ENCODE peak calls at places on chromosomes 3 and 15, in ten cellular contexts. I is AG09319, X is mucosa of descending colon, A is H9, O is progenitor cell of endocrine pancreas, P is PC-9, V is A549, R is mesothelial cell of epicardium, T is body of pancreas, C is GM20000. W is an unnamed sample.

GRCh38 chr15:40251455-40252140 is 12.7 kb downstream of the PAK6 start:
- DNase-seq in I (no peak), X (no peak), A (no peak), O (no peak), P (no peak), V (no peak), R (no peak), T (no peak), C (no peak), W (no peak)

GRCh38 chr3:54167999-54168398 is 45.6 kb downstream of the CACNA2D3 start:
- DNase-seq in I (no peak), X (no peak), A (no peak), O (no peak), P (no peak), V (no peak), R (no peak), T (no peak), C (no peak), W (no peak)

GRCh38 chr3:174710622-174711021 is 148.5 kb upstream of the NAALADL2 start:
- DNase-seq in I (no peak), X (no peak), A (no peak), O (no peak), P (no peak), V (no peak), R (no peak), T (no peak), C (no peak), W (peak; percentile 4)

GRCh38 chr3:192303235-192303634 is 424.1 kb downstream of the FGF12 start:
- DNase-seq in I (no peak), X (no peak), A (no peak), O (no peak), P (no peak), V (no peak), R (no peak), T (no peak), C (no peak), W (no peak)

GRCh38 chr15:76116138-76116885 is 56.5 kb downstream of the TMEM266 start:
- DNase-seq in I (no peak), X (no peak), A (peak; percentile 78), O (no peak), P (no peak), V (no peak), R (no peak), T (no peak), C (no peak), W (no peak)

GRCh38 chr3:160010578-160010977 is 21.9 kb downstream of the IL12A start:
- DNase-seq in I (no peak), X (no peak), A (no peak), O (no peak), P (no peak), V (no peak), R (no peak), T (no peak), C (peak; percentile 53), W (no peak)

GRCh38 chr3:63940389-63940757 is 28.2 kb upstream of the SCAANT1 start:
- DNase-seq in I (peak; percentile 28), X (no peak), A (no peak), O (no peak), P (peak; percentile 75), V (no peak), R (no peak), T (no peak), C (no peak), W (peak; percentile 50)

GRCh38 chr3:128242818-128243601 is 89.7 kb downstream of the EEFSEC start:
- DNase-seq in I (no peak), X (peak; percentile 46), A (no peak), O (no peak), P (no peak), V (no peak), R (no peak), T (peak; percentile 25), C (no peak), W (no peak)

GRCh38 chr3:127455541-127456450 is 134.7 kb downstream of the TPRA1 start:
- DNase-seq in I (no peak), X (peak; percentile 78), A (peak; percentile 90), O (peak; percentile 86), P (no peak), V (peak; percentile 79), R (peak; percentile 93), T (peak; percentile 70), C (peak; percentile 93), W (no peak)

GRCh38 chr3:112093180-112093522 is 7.0 kb downstream of the C3orf52 start:
- DNase-seq in I (no peak), X (no peak), A (no peak), O (no peak), P (no peak), V (no peak), R (no peak), T (no peak), C (no peak), W (no peak)

GRCh38 chr3:15791525-15791924 is 6.3 kb downstream of the ANKRD28 start:
- DNase-seq in I (no peak), X (no peak), A (no peak), O (no peak), P (no peak), V (no peak), R (no peak), T (no peak), C (no peak), W (no peak)

GRCh38 chr3:49656541-49657112 is 17.5 kb upstream of the APEH start:
- DNase-seq in I (no peak), X (no peak), A (no peak), O (no peak), P (no peak), V (no peak), R (no peak), T (no peak), C (no peak), W (no peak)
- TF ChIP-seq CTCF in I (peak; percentile 24), X (no peak), A (no peak), O (no peak), P (no peak), V (no peak), R (no peak), T (no peak), C (no peak), W (peak; percentile 17)

DNA sequence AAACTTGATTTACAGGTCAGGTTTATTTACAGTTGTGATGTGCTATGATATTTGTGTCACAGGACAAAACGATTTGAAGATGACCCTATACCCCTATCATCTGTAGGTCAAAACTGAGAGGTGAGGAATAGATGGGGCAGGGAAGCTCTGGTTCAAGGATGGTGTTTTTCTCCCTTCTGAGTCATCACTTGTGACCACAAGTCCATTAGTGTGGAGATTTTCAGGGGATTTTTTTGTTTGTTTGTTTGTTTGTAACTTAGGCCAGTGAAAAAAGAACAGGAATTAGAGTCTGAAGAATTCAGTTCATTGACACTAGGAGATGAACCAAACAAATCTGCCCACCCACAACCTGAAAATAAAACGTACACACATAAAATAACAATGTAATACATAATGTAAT is 62.7 kb upstream of the FAM98B start:
- DNase-seq in I (no peak), X (no peak), A (no peak), O (no peak), P (no peak), V (no peak), R (no peak), T (no peak), C (no peak), W (no peak)
- TF ChIP-seq CTCF in I (no peak), X (no peak), A (no peak), O (no peak), P (no peak), V (no peak), R (no peak), T (no peak), C (no peak), W (no peak)

DNA sequence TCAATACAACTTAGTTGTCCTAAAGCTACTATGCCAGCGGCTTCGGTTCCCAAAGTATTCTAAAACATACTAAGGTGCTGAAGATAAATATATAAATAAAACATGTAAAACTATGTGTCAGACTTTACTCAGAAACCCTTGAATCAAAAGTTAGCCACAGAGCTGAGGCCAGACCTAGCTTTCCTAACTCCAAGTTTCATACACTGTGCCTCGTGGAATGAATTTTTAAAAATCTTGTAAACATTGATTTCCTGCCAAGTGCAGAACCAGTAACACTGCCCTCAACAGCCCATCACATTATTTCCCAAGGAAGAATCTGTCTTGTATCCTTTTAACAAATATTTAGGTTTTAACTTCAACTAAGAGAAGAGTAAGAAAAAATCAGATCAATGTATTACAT is 36.4 kb downstream of the TAMM41 start:
- DNase-seq in I (peak; percentile 65), X (no peak), A (no peak), O (no peak), P (no peak), V (no peak), R (no peak), T (no peak), C (no peak), W (peak; percentile 79)
- TF ChIP-seq CTCF in I (no peak), X (no peak), A (no peak), O (no peak), P (no peak), V (no peak), R (no peak), T (no peak), C (no peak), W (no peak)

DNA sequence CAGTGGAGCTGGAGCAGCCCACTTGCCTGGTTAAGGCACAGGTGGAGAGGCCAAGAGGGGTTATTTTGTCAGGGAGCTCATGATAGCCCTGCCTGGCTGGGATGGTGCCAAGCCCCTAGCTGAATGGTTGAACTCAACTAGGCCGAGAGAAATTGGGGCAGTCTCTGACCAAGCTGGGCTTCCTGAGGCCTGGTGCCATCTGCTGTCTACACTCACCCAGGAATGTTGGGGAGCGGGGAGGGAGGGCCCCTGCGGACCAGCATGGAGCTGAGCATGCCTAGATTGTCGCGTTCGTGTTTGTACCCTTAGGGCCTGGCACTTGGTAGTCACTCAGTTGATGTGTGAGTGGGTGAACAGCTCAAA is 1.2 kb downstream of the BRPF1 start:
- DNase-seq in I (no peak), X (no peak), A (no peak), O (no peak), P (no peak), V (no peak), R (no peak), T (no peak), C (no peak), W (no peak)
- TF ChIP-seq CTCF in I (no peak), X (no peak), A (no peak), O (no peak), P (no peak), V (no peak), R (no peak), T (no peak), C (no peak), W (no peak)

DNA sequence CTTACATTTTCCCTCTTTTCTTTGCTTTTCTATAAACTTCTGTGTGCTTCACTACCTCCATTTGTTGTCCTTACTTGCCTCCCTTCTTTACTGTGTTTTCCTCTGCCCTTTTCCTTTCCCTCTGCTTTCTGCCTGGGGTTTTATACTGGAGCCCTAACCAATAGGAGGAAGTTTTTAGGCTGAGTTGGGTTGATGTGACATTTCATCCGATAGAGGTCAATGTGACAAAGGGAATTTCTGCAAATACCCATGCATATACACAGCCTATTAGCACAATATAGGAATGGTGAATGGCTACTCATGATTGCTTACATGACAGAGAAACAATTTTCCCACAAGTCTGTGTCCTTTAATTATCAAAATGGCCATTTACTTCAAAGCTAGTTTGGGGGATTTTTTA is 153.0 kb upstream of the ARPP21 start:
- DNase-seq in I (no peak), X (no peak), A (no peak), O (no peak), P (no peak), V (no peak), R (no peak), T (no peak), C (no peak), W (no peak)
- TF ChIP-seq CTCF in I (no peak), X (no peak), A (no peak), O (no peak), P (no peak), V (no peak), R (no peak), T (no peak), C (no peak), W (no peak)

W was measured in AG04450.